ENCODE peak calls at places on chromosomes 4 and X, in seven cellular contexts. K, G, Q, C, T, B and U are unnamed samples.

GRCh38 chr4:35939746-35940145 is 304.6 kb downstream of the ARAP2 start:
- DNase-seq in K (no peak), G (no peak), Q (no peak), C (no peak), T (no peak), B (peak), U (no peak)

GRCh38 chr4:10727140-10727880 is 42.7 kb upstream of the CLNK start:
- DNase-seq in K (no peak), G (no peak), Q (no peak), C (no peak), T (no peak), B (no peak), U (no peak)

GRCh38 chr4:147707892-147708672 is 23.8 kb upstream of the ARHGAP10 start:
- DNase-seq in K (peak), G (peak), Q (peak), C (peak), T (peak), B (peak), U (peak)

GRCh38 chr4:88880001-88880400 is 177.0 kb downstream of the FAM13A start:
- DNase-seq in K (no peak), G (no peak), Q (no peak), C (no peak), T (no peak), B (no peak), U (no peak)

GRCh38 chr4:13169731-13170130 is 314.4 kb downstream of the RAB28 start:
- DNase-seq in K (no peak), G (no peak), Q (no peak), C (no peak), T (peak), B (no peak), U (no peak)

GRCh38 chrX:50081282-50081955 is 119.4 kb downstream of the AKAP4 start:
- DNase-seq in K (no peak), G (no peak), Q (peak), C (peak), T (peak), B (peak), U (peak)

GRCh38 chr4:94678896-94679295 is 78.9 kb upstream of the BMPR1B start:
- DNase-seq in K (no peak), G (no peak), Q (no peak), C (no peak), T (peak), B (no peak), U (no peak)

GRCh38 chr4:91924625-91925024 is 379.1 kb upstream of the GRID2 start:
- DNase-seq in K (no peak), G (no peak), Q (no peak), C (no peak), T (no peak), B (no peak), U (no peak)

GRCh38 chrX:153692611-153693156 is 5.0 kb downstream of the SLC6A8 start:
- DNase-seq in K (no peak), G (no peak), Q (no peak), C (no peak), T (no peak), B (no peak), U (no peak)

GRCh38 chr4:41216294-41217019 is 2.1 kb upstream of the APBB2 start:
- DNase-seq in K (peak), G (no peak), Q (peak), C (peak), T (peak), B (peak), U (peak)

GRCh38 chrX:46294234-46294633 is 251.0 kb downstream of the ZNF674 start:
- DNase-seq in K (no peak), G (no peak), Q (no peak), C (no peak), T (peak), B (no peak), U (no peak)

GRCh38 chrX:50168305-50168704 is 32.5 kb downstream of the AKAP4 start:
- DNase-seq in K (no peak), G (no peak), Q (no peak), C (no peak), T (no peak), B (no peak), U (peak)

GRCh38 chr4:174763454-174764104 is 65.5 kb downstream of the GLRA3 start:
- DNase-seq in K (no peak), G (no peak), Q (no peak), C (no peak), T (peak), B (no peak), U (no peak)

GRCh38 chr4:22122062-22122461 is 173.5 kb upstream of the KCNIP4 start:
- DNase-seq in K (no peak), G (no peak), Q (no peak), C (no peak), T (no peak), B (no peak), U (no peak)

GRCh38 chr4:170091069-170091696 is 1.4 kb upstream of the AADAT start:
- DNase-seq in K (no peak), G (no peak), Q (peak), C (no peak), T (no peak), B (no peak), U (peak)

GRCh38 chrX:12974217-12974796 is 603 bp upstream of the TMSB4X start:
- DNase-seq in K (no peak), G (no peak), Q (peak), C (peak), T (peak), B (no peak), U (peak)

GRCh38 chrX:130184168-130184567 is 12.4 kb downstream of the RAB33A start:
- DNase-seq in K (no peak), G (no peak), Q (no peak), C (no peak), T (no peak), B (no peak), U (no peak)

GRCh38 chrX:38699603-38700110 is 101.6 kb upstream of the MID1IP1 start:
- DNase-seq in K (no peak), G (no peak), Q (peak), C (no peak), T (no peak), B (peak), U (no peak)

GRCh38 chr4:140861359-140862181 is 105.4 kb upstream of the TBC1D9 start:
- DNase-seq in K (peak), G (peak), Q (peak), C (peak), T (peak), B (peak), U (peak)

GRCh38 chr4:56731857-56732256 is 50.8 kb upstream of the HOPX start:
- DNase-seq in K (no peak), G (no peak), Q (peak), C (no peak), T (no peak), B (no peak), U (peak)

GRCh38 chrX:132908891-132909290 is 49.5 kb downstream of the HS6ST2 start:
- DNase-seq in K (no peak), G (no peak), Q (peak), C (no peak), T (no peak), B (no peak), U (no peak)

DNA sequence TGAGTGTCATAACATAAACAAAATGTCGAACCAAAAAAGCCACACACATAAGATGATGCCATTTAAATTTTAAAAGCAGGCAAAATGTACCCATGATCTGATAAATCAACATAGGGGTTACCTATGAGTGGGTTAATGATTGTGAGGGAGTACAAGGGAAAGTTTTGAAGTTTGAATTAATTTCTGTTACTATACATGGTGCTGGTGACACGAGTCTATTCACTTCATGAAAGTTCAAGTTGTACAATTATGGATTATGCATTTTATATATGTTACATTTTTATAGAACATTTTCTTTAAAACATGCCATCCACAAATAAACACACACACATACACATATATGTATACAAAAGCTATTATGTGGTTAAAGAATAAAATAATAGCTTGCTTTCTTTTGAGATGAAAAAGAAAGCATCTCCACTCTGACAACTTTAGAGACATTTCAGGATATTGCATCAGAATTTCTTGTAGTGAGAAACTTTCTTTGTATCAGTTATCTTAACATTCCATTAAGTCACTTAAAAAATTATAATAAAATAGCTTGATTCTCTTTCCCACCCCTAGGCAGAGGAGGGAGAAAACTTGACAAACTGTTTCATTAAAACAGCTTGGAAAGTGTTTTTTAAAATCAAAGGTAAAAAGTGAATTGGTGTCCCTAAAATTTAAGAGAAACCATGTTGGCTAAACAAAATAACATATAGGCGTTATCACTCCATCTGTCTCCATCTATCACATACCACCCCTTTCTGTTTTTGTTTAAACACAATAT is 891.8 kb upstream of the NDST4 start:
- DNase-seq in K (no peak), G (no peak), Q (peak), C (no peak), T (peak), B (no peak), U (no peak)
- H3K4me3 ChIP-seq in K (no peak), G (no peak), Q (no peak), C (no peak), T (no peak), B (no peak), U (no peak)

GRCh38 chrX:125198546-125198945 is 121.1 kb upstream of the TEX13C start:
- DNase-seq in K (no peak), G (no peak), Q (no peak), C (no peak), T (no peak), B (no peak), U (no peak)
- H3K4me3 ChIP-seq in K (no peak), G (no peak), Q (no peak), C (no peak), T (no peak), B (no peak), U (peak)

GRCh38 chr4:108540536-108540935 is 79.8 kb upstream of the RPL34 start:
- DNase-seq in K (no peak), G (no peak), Q (no peak), C (no peak), T (no peak), B (no peak), U (no peak)
- H3K4me3 ChIP-seq in K (no peak), G (no peak), Q (no peak), C (no peak), T (no peak), B (no peak), U (no peak)

DNA sequence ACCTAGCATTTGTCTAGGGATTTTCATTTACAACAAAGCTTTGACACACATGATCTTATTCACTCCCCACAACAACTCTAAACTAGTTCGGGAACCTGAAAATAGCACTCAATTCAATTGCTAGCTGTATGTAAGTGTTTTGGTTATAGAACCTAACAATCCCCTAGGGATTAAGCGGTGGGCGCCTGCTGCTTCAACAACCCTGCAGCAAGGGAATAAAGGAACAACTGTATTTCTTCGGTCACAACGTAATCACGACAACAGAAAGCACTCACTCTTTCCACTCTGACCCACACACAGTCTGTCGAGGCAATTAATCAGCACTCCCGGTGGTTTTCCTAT is 674 bp upstream of the DIAPH2 start:
- DNase-seq in K (no peak), G (no peak), Q (no peak), C (no peak), T (no peak), B (no peak), U (no peak)
- H3K4me3 ChIP-seq in K (peak), G (peak), Q (no peak), C (peak), T (peak), B (no peak), U (peak)

GRCh38 chr4:87032884-87033533 is 98.2 kb downstream of the AFF1 start:
- DNase-seq in K (no peak), G (no peak), Q (no peak), C (no peak), T (peak), B (no peak), U (no peak)

GRCh38 chr4:87030124-87030523 is 95.3 kb downstream of the AFF1 start:
- DNase-seq in K (no peak), G (no peak), Q (no peak), C (no peak), T (no peak), B (no peak), U (no peak)

GRCh38 chr4:87030606-87031441 is 96.0 kb downstream of the AFF1 start:
- DNase-seq in K (no peak), G (no peak), Q (peak), C (no peak), T (peak), B (peak), U (peak)

GRCh38 chr4:87033902-87034301 is 99.1 kb downstream of the AFF1 start:
- DNase-seq in K (no peak), G (no peak), Q (peak), C (no peak), T (no peak), B (no peak), U (peak)

DNA sequence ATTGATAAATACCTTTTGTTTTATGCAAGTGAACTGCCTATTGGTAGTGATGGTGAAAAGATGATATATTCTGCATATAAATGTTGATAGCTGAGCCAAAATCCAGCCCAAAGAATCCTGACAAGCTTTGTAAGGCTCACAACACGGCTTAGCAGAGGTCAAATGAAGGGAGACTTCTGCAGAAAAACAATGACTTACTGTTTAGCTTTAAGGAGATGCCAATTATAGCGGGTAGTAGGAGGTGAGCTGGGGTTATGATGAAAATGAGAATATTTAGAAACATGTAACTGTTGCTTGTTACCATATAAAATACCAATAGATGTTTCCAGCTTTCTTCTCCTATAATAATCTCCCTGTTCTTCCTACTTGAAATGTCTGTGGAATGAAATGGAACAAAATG is 97.1 kb downstream of the AFF1 start:
- DNase-seq in K (no peak), G (no peak), Q (no peak), C (no peak), T (peak), B (no peak), U (no peak)
- H3K4me3 ChIP-seq in K (no peak), G (no peak), Q (no peak), C (no peak), T (peak), B (no peak), U (no peak)

GRCh38 chrX:54496517-54496852 is 451 bp upstream of the FGD1 start:
- DNase-seq in K (no peak), G (no peak), Q (no peak), C (no peak), T (no peak), B (no peak), U (no peak)
- H3K4me3 ChIP-seq in K (no peak), G (no peak), Q (no peak), C (peak), T (peak), B (peak), U (peak)

GRCh38 chr4:110917835-110918234 is 295.0 kb upstream of the PITX2 start:
- DNase-seq in K (no peak), G (no peak), Q (no peak), C (no peak), T (no peak), B (no peak), U (no peak)
- H3K4me3 ChIP-seq in K (no peak), G (no peak), Q (no peak), C (no peak), T (no peak), B (no peak), U (no peak)

DNA sequence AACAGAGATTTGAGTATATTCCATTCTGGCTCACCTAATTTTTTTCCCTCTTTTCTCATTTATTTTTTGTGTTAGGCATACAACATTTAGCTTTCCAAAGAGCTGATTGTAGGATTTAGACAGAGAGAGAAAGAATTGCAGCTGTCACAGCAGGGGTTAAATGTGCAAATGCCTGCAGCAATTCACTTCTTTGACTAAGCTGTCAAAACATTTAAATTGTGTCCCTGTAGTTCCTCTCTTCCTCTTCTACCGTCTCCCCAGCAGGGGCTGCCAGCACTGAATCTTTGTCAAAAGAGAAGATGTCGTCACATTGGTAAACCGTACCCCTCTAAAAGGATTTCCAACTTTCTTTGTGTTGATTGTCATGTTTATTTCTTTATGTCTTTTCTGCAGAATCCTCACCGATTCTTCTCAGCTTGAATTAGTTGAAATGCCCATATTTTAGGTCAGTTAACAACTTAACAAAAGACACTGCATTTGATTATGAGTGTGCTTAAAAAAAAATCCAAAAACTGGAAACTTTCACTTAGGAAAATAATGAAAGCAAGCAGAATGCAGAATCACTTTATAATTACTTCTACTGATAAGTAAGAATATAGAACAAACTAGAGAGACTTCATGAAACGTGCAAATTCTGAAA is 111.1 kb upstream of the PTPN13 start:
- DNase-seq in K (no peak), G (no peak), Q (peak), C (no peak), T (peak), B (peak), U (peak)
- H3K4me3 ChIP-seq in K (no peak), G (no peak), Q (no peak), C (no peak), T (no peak), B (no peak), U (peak)

GRCh38 chrX:63765692-63766091 is 19.3 kb downstream of the ARHGEF9 start:
- DNase-seq in K (no peak), G (no peak), Q (no peak), C (no peak), T (no peak), B (no peak), U (no peak)

GRCh38 chrX:63764946-63765345 is 20.1 kb downstream of the ARHGEF9 start:
- DNase-seq in K (no peak), G (no peak), Q (no peak), C (no peak), T (peak), B (no peak), U (no peak)

GRCh38 chrX:63755892-63756291 is 29.1 kb downstream of the ARHGEF9 start:
- DNase-seq in K (no peak), G (no peak), Q (no peak), C (no peak), T (no peak), B (no peak), U (no peak)

DNA sequence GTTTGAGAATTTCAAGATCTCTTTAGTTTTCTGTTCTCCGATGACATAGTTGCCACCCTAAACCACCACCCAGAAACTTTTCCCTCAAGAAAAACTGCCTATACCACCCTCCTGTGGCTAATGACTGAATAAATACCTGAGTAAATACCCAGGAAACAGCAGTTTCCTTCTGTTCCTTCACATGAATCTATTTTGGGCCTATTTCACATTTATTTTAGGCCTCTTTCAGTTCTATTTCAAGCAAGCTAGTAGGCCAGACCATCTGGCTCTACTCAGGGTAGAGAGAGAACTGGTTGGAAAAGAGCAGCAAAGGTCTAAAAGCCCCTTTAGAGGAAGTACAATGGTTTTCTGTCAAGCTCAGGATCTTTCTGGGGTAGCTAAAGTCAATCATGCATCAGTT is 23.4 kb downstream of the ARHGEF9 start:
- DNase-seq in K (no peak), G (no peak), Q (no peak), C (no peak), T (peak), B (no peak), U (no peak)
- H3K4me3 ChIP-seq in K (no peak), G (no peak), Q (no peak), C (no peak), T (no peak), B (no peak), U (no peak)